ENCODE peak calls at places on chromosome 2, in six cellular contexts. F is epithelial cell of proximal tubule; O is heart right ventricle; X is cardiac fibroblast; H is astrocyte of the cerebellum; P is CD8-positive, alpha-beta T cell. Q is an unnamed sample.

GRCh38 chr2:52810460-52810859 is 957.1 kb upstream of the CHAC2 start:
- DNase-seq in H (no peak), X (peak), F (peak), P (no peak), O (no peak), Q (no peak)

GRCh38 chr2:196590286-196590685 is 49.2 kb upstream of the CCDC150 start:
- DNase-seq in F (no peak), O (no peak), P (no peak), X (no peak), H (peak), Q (no peak)

GRCh38 chr2:133636287-133636686 is 68.0 kb upstream of the NCKAP5 start:
- DNase-seq in O (no peak), P (no peak), H (no peak), F (no peak), X (no peak), Q (no peak)

GRCh38 chr2:117980783-117981676 is 32.8 kb downstream of the CCDC93 start:
- DNase-seq in P (no peak), H (peak), O (no peak), X (peak), F (peak), Q (no peak)

GRCh38 chr2:112480540-112481049 is 1.4 kb upstream of the TTL start:
- DNase-seq in P (peak), X (no peak), H (no peak), F (no peak), O (no peak), Q (no peak)

GRCh38 chr2:223724831-223725230 is 112.6 kb downstream of the AP1S3 start:
- DNase-seq in F (no peak), X (peak), O (no peak), H (no peak), P (no peak), Q (no peak)

GRCh38 chr2:240248981-240249422 is 108.5 kb upstream of the OTOS start:
- DNase-seq in X (no peak), P (peak), O (no peak), F (no peak), H (no peak), Q (no peak)

GRCh38 chr2:50084086-50084843 is 930.0 kb upstream of the FSHR start:
- DNase-seq in X (no peak), F (no peak), H (no peak), P (no peak), O (no peak), Q (no peak)

GRCh38 chr2:148282201-148282600 is 261.3 kb downstream of the MBD5 start:
- DNase-seq in X (peak), F (no peak), P (no peak), H (no peak), O (no peak), Q (no peak)

GRCh38 chr2:168639501-168639900 is 162.9 kb upstream of the NOSTRIN start:
- DNase-seq in F (peak), O (peak), X (peak), P (no peak), H (no peak), Q (no peak)

GRCh38 chr2:69387770-69388481 is 899 bp upstream of the GFPT1 start:
- DNase-seq in F (no peak), P (no peak), O (no peak), H (no peak), X (no peak), Q (no peak)

GRCh38 chr2:199612509-199613130 is 154.9 kb upstream of the SATB2 start:
- DNase-seq in H (no peak), P (no peak), F (no peak), X (no peak), O (no peak), Q (no peak)

GRCh38 chr2:134372141-134372540 is 118.3 kb downstream of the MGAT5 start:
- DNase-seq in H (peak), X (peak), F (no peak), O (no peak), P (no peak), Q (no peak)

GRCh38 chr2:241739651-241740050 is 5.2 kb downstream of the D2HGDH start:
- DNase-seq in H (peak), P (peak), F (no peak), O (no peak), X (peak), Q (no peak)

GRCh38 chr2:96927420-96928171 is 57.7 kb upstream of the SEMA4C start:
- DNase-seq in P (no peak), H (no peak), O (peak), X (peak), F (no peak), Q (peak)

GRCh38 chr2:13201924-13202323 is 485.2 kb downstream of the TRIB2 start:
- DNase-seq in X (peak), O (no peak), F (no peak), H (no peak), P (no peak), Q (no peak)
- TF ChIP-seq CTCF in X (peak), O (no peak), F (peak), H (peak), P (no peak), Q (peak)

GRCh38 chr2:40511661-40512213 is 59.8 kb upstream of the SLC8A1 start:
- DNase-seq in H (peak), X (peak), P (no peak), O (no peak), F (no peak), Q (no peak)
- H3K4me3 ChIP-seq in H (no peak), X (peak), P (no peak), O (peak), F (no peak), Q (no peak)

GRCh38 chr2:27705851-27706622 is 42.3 kb downstream of the SLC4A1AP start:
- DNase-seq in P (no peak), H (peak), X (peak), O (peak), F (peak), Q (peak)
- TF ChIP-seq CTCF in P (no peak), H (no peak), X (no peak), O (no peak), F (peak), Q (peak)

DNA sequence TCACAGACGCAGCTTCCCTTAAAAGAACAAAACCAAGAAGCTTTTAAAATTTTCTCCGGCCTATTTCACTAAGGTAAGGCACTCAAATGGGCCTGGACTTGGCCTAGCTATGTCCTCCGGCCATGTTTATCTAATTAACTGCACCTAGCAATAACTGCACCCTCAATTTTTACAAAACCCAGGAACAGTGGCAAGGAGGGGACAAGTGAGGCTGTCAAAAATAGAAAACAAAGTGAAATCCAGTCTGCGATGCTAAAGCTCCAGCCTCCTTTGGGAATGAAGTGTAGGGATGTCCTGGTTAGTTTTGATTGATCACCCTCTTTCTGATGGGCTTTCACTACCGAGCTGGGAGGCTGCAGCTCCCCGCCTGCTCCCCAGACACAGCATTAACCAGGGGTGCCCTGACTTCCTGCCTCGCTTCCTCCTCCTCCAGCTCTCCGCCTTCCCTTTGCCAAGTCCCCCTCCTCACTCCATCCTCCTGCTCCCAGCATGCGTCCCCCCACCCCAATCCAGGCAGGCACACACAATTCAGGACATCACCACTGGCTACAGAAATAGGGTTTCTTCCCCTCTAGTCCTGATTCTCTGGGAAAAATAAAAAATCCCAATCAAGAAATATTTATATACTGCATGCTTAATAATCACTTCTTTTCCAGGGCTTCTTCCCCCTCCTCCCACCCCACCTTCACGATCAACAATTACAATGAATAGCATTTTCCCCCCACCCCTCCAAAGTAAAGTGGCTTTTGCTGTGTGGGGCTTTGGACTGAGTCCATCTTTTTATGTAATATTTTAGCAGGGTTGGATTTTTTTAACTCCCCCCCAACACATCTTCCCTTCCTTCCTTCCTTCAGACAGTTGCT is 3.4 kb upstream of the POU3F3 start:
- DNase-seq in P (no peak), F (no peak), H (no peak), O (no peak), X (no peak), Q (no peak)
- H3K4me3 ChIP-seq in P (no peak), F (peak), H (peak), O (no peak), X (no peak), Q (no peak)

GRCh38 chr2:201558665-201559064 is 84.6 kb downstream of the TMEM237 start:
- DNase-seq in O (no peak), F (no peak), P (no peak), H (no peak), X (no peak), Q (no peak)
- TF ChIP-seq CTCF in O (no peak), F (no peak), P (no peak), H (no peak), X (no peak), Q (no peak)

GRCh38 chr2:180975585-180975984 is 4.8 kb upstream of the UBE2E3 start:
- DNase-seq in P (no peak), X (no peak), O (no peak), H (no peak), F (no peak), Q (no peak)
- H3K4me3 ChIP-seq in P (no peak), X (no peak), O (no peak), H (no peak), F (no peak), Q (no peak)

GRCh38 chr2:140814141-140814540 is 1316.7 kb downstream of the LRP1B start:
- DNase-seq in F (no peak), O (no peak), P (no peak), H (no peak), X (no peak), Q (no peak)

GRCh38 chr2:140808211-140808610 is 1322.6 kb downstream of the LRP1B start:
- DNase-seq in H (no peak), F (no peak), O (no peak), P (no peak), X (no peak), Q (no peak)

GRCh38 chr2:140804682-140805235 is 1326.1 kb downstream of the LRP1B start:
- DNase-seq in P (no peak), F (no peak), X (no peak), H (no peak), O (no peak), Q (no peak)

GRCh38 chr2:140808816-140809215 is 1322.0 kb downstream of the LRP1B start:
- DNase-seq in P (no peak), F (no peak), X (no peak), H (no peak), O (no peak), Q (no peak)
- TF ChIP-seq CTCF in P (no peak), F (peak), X (no peak), H (peak), O (no peak), Q (peak)